ENCODE peak calls at places on chromosomes 6 and 20, in seven cellular contexts. One of them, this sample, is unnamed.

GRCh38 chr20:46010491-46011405 is 2.0 kb downstream of the MMP9 start:
- DNase-seq in astrocyte of the cerebellum: no peak
- DNase-seq in astrocyte of the spinal cord: no peak
- DNase-seq in GM12865: no peak
- DNase-seq in cardiac fibroblast: no peak
- DNase-seq in thoracic aorta: no peak
- DNase-seq in fibroblast of villous mesenchyme: no peak
- DNase-seq in this sample: no peak

GRCh38 chr6:12163149-12163548 is 127.0 kb upstream of the EDN1 start:
- DNase-seq in astrocyte of the cerebellum: no peak
- DNase-seq in astrocyte of the spinal cord: no peak
- DNase-seq in GM12865: peak; percentile 69
- DNase-seq in cardiac fibroblast: no peak
- DNase-seq in thoracic aorta: no peak
- DNase-seq in fibroblast of villous mesenchyme: no peak
- DNase-seq in this sample: peak; percentile 14

GRCh38 chr6:24223131-24223715 is 97.2 kb downstream of the NRSN1 start:
- DNase-seq in astrocyte of the cerebellum: no peak
- DNase-seq in astrocyte of the spinal cord: no peak
- DNase-seq in GM12865: no peak
- DNase-seq in cardiac fibroblast: no peak
- DNase-seq in thoracic aorta: no peak
- DNase-seq in fibroblast of villous mesenchyme: peak; percentile 32
- DNase-seq in this sample: no peak

GRCh38 chr20:62653951-62654685 is 11.8 kb downstream of the SLCO4A1 start:
- DNase-seq in astrocyte of the cerebellum: no peak
- DNase-seq in astrocyte of the spinal cord: no peak
- DNase-seq in GM12865: no peak
- DNase-seq in cardiac fibroblast: no peak
- DNase-seq in thoracic aorta: no peak
- DNase-seq in fibroblast of villous mesenchyme: no peak
- DNase-seq in this sample: no peak

GRCh38 chr6:126252154-126252553 is 87.8 kb upstream of the CENPW start:
- DNase-seq in astrocyte of the cerebellum: no peak
- DNase-seq in astrocyte of the spinal cord: no peak
- DNase-seq in GM12865: no peak
- DNase-seq in cardiac fibroblast: no peak
- DNase-seq in thoracic aorta: no peak
- DNase-seq in fibroblast of villous mesenchyme: no peak
- DNase-seq in this sample: no peak

GRCh38 chr6:37819802-37820712 is 530 bp downstream of the ZFAND3 start:
- DNase-seq in astrocyte of the cerebellum: no peak
- DNase-seq in astrocyte of the spinal cord: peak; percentile 49
- DNase-seq in GM12865: peak; percentile 66
- DNase-seq in cardiac fibroblast: peak; percentile 86
- DNase-seq in thoracic aorta: peak; percentile 49
- DNase-seq in fibroblast of villous mesenchyme: peak; percentile 78
- DNase-seq in this sample: no peak

GRCh38 chr20:9500121-9500911 is 14.1 kb upstream of the LAMP5 start:
- DNase-seq in astrocyte of the cerebellum: no peak
- DNase-seq in astrocyte of the spinal cord: no peak
- DNase-seq in GM12865: peak; percentile 35
- DNase-seq in cardiac fibroblast: no peak
- DNase-seq in thoracic aorta: no peak
- DNase-seq in fibroblast of villous mesenchyme: no peak
- DNase-seq in this sample: no peak

GRCh38 chr6:75566137-75566767 is 35.4 kb upstream of the SENP6 start:
- DNase-seq in astrocyte of the cerebellum: no peak
- DNase-seq in astrocyte of the spinal cord: no peak
- DNase-seq in GM12865: no peak
- DNase-seq in cardiac fibroblast: no peak
- DNase-seq in thoracic aorta: no peak
- DNase-seq in fibroblast of villous mesenchyme: no peak
- DNase-seq in this sample: no peak

GRCh38 chr6:117920493-117920845 is 13.4 kb downstream of the SLC35F1 start:
- DNase-seq in astrocyte of the cerebellum: no peak
- DNase-seq in astrocyte of the spinal cord: no peak
- DNase-seq in GM12865: no peak
- DNase-seq in cardiac fibroblast: no peak
- DNase-seq in thoracic aorta: no peak
- DNase-seq in fibroblast of villous mesenchyme: no peak
- DNase-seq in this sample: no peak

GRCh38 chr20:35008411-35009342 is 53.0 kb downstream of the MYH7B start:
- DNase-seq in astrocyte of the cerebellum: no peak
- DNase-seq in astrocyte of the spinal cord: no peak
- DNase-seq in GM12865: no peak
- DNase-seq in cardiac fibroblast: peak; percentile 35
- DNase-seq in thoracic aorta: peak; percentile 37
- DNase-seq in fibroblast of villous mesenchyme: no peak
- DNase-seq in this sample: no peak

GRCh38 chr6:17413313-17413750 is 19.9 kb downstream of the CAP2 start:
- DNase-seq in astrocyte of the cerebellum: no peak
- DNase-seq in astrocyte of the spinal cord: peak; percentile 65
- DNase-seq in GM12865: no peak
- DNase-seq in cardiac fibroblast: peak; percentile 32
- DNase-seq in thoracic aorta: no peak
- DNase-seq in fibroblast of villous mesenchyme: no peak
- DNase-seq in this sample: no peak

GRCh38 chr20:8646026-8646425 is 422.9 kb upstream of the PLCB4 start:
- DNase-seq in astrocyte of the cerebellum: no peak
- DNase-seq in astrocyte of the spinal cord: peak; percentile 22
- DNase-seq in GM12865: no peak
- DNase-seq in cardiac fibroblast: peak; percentile 72
- DNase-seq in thoracic aorta: no peak
- DNase-seq in fibroblast of villous mesenchyme: peak; percentile 94
- DNase-seq in this sample: no peak

GRCh38 chr6:55445648-55446204 is 118.5 kb downstream of the GFRAL start:
- DNase-seq in astrocyte of the cerebellum: peak; percentile 34
- DNase-seq in astrocyte of the spinal cord: peak; percentile 60
- DNase-seq in GM12865: peak; percentile 41
- DNase-seq in cardiac fibroblast: peak; percentile 57
- DNase-seq in thoracic aorta: no peak
- DNase-seq in fibroblast of villous mesenchyme: peak; percentile 60
- DNase-seq in this sample: no peak

GRCh38 chr20:63941282-63942060 is 14.7 kb downstream of the UCKL1 start:
- DNase-seq in astrocyte of the cerebellum: no peak
- DNase-seq in astrocyte of the spinal cord: no peak
- DNase-seq in GM12865: peak; percentile 83
- DNase-seq in cardiac fibroblast: peak; percentile 24
- DNase-seq in thoracic aorta: no peak
- DNase-seq in fibroblast of villous mesenchyme: no peak
- DNase-seq in this sample: peak; percentile 38

GRCh38 chr6:133587396-133587795 is 301.5 kb upstream of the TCF21 start:
- DNase-seq in astrocyte of the cerebellum: no peak
- DNase-seq in astrocyte of the spinal cord: no peak
- DNase-seq in GM12865: no peak
- DNase-seq in cardiac fibroblast: no peak
- DNase-seq in thoracic aorta: no peak
- DNase-seq in fibroblast of villous mesenchyme: no peak
- DNase-seq in this sample: no peak
- TF ChIP-seq CTCF in astrocyte of the cerebellum: no peak
- TF ChIP-seq CTCF in astrocyte of the spinal cord: no peak
- TF ChIP-seq CTCF in GM12865: no peak
- TF ChIP-seq CTCF in cardiac fibroblast: no peak
- TF ChIP-seq CTCF in thoracic aorta: no peak
- TF ChIP-seq CTCF in fibroblast of villous mesenchyme: no peak
- TF ChIP-seq CTCF in this sample: no peak

GRCh38 chr6:47094351-47094925 is 52.3 kb upstream of the ADGRF1 start:
- DNase-seq in astrocyte of the cerebellum: no peak
- DNase-seq in astrocyte of the spinal cord: peak; percentile 44
- DNase-seq in GM12865: no peak
- DNase-seq in cardiac fibroblast: peak; percentile 43
- DNase-seq in thoracic aorta: no peak
- DNase-seq in fibroblast of villous mesenchyme: no peak
- DNase-seq in this sample: no peak
- TF ChIP-seq CTCF in astrocyte of the cerebellum: peak; percentile 19
- TF ChIP-seq CTCF in astrocyte of the spinal cord: no peak
- TF ChIP-seq CTCF in GM12865: no peak
- TF ChIP-seq CTCF in cardiac fibroblast: peak; percentile 17
- TF ChIP-seq CTCF in thoracic aorta: no peak
- TF ChIP-seq CTCF in fibroblast of villous mesenchyme: no peak
- TF ChIP-seq CTCF in this sample: no peak

DNA sequence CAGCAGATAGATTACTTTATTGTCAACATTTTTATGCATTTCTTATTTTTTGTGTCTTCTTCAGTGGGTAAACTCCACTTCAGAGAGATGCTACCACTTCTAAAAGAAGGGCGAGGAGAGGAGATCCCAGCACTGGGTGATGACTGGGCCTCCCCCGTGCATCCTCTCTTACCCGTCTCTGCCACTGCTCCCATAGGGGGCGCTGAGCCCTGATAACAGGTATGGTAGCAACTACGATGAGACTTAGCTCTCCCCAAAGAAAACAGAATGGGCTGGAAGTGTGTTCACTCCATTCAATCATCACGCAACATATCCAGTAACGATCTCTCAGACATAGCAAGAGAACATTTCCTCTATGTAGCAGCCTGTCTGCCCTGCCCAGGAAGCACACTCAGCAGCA is 533.3 kb upstream of the CDH4 start:
- DNase-seq in astrocyte of the cerebellum: no peak
- DNase-seq in astrocyte of the spinal cord: no peak
- DNase-seq in GM12865: no peak
- DNase-seq in cardiac fibroblast: no peak
- DNase-seq in thoracic aorta: no peak
- DNase-seq in fibroblast of villous mesenchyme: no peak
- DNase-seq in this sample: no peak
- TF ChIP-seq CTCF in astrocyte of the cerebellum: no peak
- TF ChIP-seq CTCF in astrocyte of the spinal cord: no peak
- TF ChIP-seq CTCF in GM12865: no peak
- TF ChIP-seq CTCF in cardiac fibroblast: no peak
- TF ChIP-seq CTCF in thoracic aorta: no peak
- TF ChIP-seq CTCF in fibroblast of villous mesenchyme: no peak
- TF ChIP-seq CTCF in this sample: no peak

DNA sequence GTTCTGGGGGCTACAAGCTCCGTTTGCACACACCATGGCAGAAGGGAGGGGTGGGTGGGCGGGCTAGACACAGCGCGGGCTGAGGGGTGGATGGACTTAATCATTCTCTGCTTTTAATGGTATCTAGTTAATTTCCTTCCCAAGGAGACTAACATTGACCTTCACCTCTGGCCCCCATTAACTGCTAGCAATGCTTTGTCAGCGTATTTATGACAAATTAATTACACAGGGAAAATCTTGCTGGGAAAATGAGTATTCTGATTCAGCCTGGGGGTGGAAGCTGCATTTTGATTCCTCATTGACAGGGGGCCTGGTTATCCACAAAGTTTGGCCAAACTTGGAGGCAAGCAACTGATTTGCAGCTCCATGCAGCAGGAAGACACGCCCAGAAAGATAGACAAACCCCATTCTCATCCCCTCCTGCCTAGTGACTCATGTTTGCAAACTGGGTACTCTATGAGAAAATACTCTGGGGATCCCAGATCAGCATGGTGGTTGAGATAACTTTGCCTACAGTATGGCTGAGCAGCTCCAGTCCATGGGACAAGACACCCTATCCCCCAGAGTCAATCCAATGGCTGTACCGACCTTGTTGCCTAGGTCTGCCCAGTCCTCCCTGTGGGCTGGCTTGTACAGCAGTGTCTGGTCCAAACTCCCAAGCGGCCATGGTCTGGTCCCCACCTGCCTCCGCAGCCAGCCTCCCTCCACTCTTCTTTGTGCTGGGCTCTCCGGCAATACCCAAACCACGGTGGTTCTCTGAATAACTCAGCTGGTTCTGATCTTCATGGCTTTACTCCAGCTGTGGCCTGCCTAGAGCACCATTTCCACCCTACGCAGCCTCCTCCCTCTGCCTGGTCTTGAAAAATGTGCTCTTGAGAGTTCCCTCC is 19.7 kb downstream of the ZBP1 start:
- DNase-seq in astrocyte of the cerebellum: no peak
- DNase-seq in astrocyte of the spinal cord: no peak
- DNase-seq in GM12865: peak; percentile 53
- DNase-seq in cardiac fibroblast: no peak
- DNase-seq in thoracic aorta: no peak
- DNase-seq in fibroblast of villous mesenchyme: no peak
- DNase-seq in this sample: peak; percentile 48
- TF ChIP-seq CTCF in astrocyte of the cerebellum: no peak
- TF ChIP-seq CTCF in astrocyte of the spinal cord: no peak
- TF ChIP-seq CTCF in GM12865: no peak
- TF ChIP-seq CTCF in cardiac fibroblast: no peak
- TF ChIP-seq CTCF in thoracic aorta: no peak
- TF ChIP-seq CTCF in fibroblast of villous mesenchyme: no peak
- TF ChIP-seq CTCF in this sample: no peak

GRCh38 chr6:166055801-166056200 is 111.8 kb downstream of the TBXT start:
- DNase-seq in astrocyte of the cerebellum: no peak
- DNase-seq in astrocyte of the spinal cord: no peak
- DNase-seq in GM12865: no peak
- DNase-seq in cardiac fibroblast: no peak
- DNase-seq in thoracic aorta: no peak
- DNase-seq in fibroblast of villous mesenchyme: no peak
- DNase-seq in this sample: no peak
- TF ChIP-seq CTCF in astrocyte of the cerebellum: no peak
- TF ChIP-seq CTCF in astrocyte of the spinal cord: no peak
- TF ChIP-seq CTCF in GM12865: no peak
- TF ChIP-seq CTCF in cardiac fibroblast: no peak
- TF ChIP-seq CTCF in thoracic aorta: no peak
- TF ChIP-seq CTCF in fibroblast of villous mesenchyme: no peak
- TF ChIP-seq CTCF in this sample: no peak

GRCh38 chr20:49320460-49320859 is 42.6 kb upstream of the ZNFX1 start:
- DNase-seq in astrocyte of the cerebellum: no peak
- DNase-seq in astrocyte of the spinal cord: peak; percentile 36
- DNase-seq in GM12865: no peak
- DNase-seq in cardiac fibroblast: peak; percentile 75
- DNase-seq in thoracic aorta: no peak
- DNase-seq in fibroblast of villous mesenchyme: peak; percentile 47
- DNase-seq in this sample: no peak
- TF ChIP-seq CTCF in astrocyte of the cerebellum: peak; percentile 69
- TF ChIP-seq CTCF in astrocyte of the spinal cord: peak; percentile 50
- TF ChIP-seq CTCF in GM12865: no peak
- TF ChIP-seq CTCF in cardiac fibroblast: peak; percentile 52
- TF ChIP-seq CTCF in thoracic aorta: peak; percentile 38
- TF ChIP-seq CTCF in fibroblast of villous mesenchyme: peak; percentile 55
- TF ChIP-seq CTCF in this sample: no peak

DNA sequence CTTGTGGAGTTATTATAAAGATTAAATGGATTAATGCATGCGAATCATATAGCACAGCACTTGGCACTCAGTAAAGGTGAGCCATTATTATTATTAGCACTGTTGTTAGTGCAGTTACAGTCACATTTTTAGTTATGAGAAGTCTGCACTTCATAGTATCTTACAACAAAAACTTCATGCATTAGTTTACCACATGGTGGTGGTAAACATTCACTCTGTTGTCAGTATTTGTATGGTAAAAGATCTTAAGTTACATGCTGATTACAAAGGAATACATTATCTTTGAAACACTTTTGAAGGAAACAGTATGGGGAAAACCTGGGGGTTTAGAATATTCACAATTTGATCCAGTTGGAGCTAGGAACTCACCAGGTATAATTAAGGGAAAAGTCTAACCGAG is 20.8 kb downstream of the TMEM14A start:
- DNase-seq in astrocyte of the cerebellum: no peak
- DNase-seq in astrocyte of the spinal cord: no peak
- DNase-seq in GM12865: no peak
- DNase-seq in cardiac fibroblast: peak; percentile 22
- DNase-seq in thoracic aorta: no peak
- DNase-seq in fibroblast of villous mesenchyme: no peak
- DNase-seq in this sample: no peak
- TF ChIP-seq CTCF in astrocyte of the cerebellum: no peak
- TF ChIP-seq CTCF in astrocyte of the spinal cord: no peak
- TF ChIP-seq CTCF in GM12865: no peak
- TF ChIP-seq CTCF in cardiac fibroblast: no peak
- TF ChIP-seq CTCF in thoracic aorta: no peak
- TF ChIP-seq CTCF in fibroblast of villous mesenchyme: no peak
- TF ChIP-seq CTCF in this sample: no peak

This sample was measured in GM13977.